ENCODE peak calls at places on chromosome 5, in five cellular contexts. R is IMR-90, G is A549, C is GM12878, Z is SK-N-SH. T is an unnamed sample.

GRCh38 chr5:103582364-103582763 is 19.8 kb upstream of the NUDT12 start:
- DNase-seq in R (peak), G (no peak), Z (peak), C (peak), T (peak)

GRCh38 chr5:176319827-176320554 is 41.6 kb downstream of the KIAA1191 start:
- DNase-seq in Z (no peak), R (peak), G (peak), C (no peak), T (no peak)

GRCh38 chr5:122170630-122171029 is 41.3 kb downstream of the ZNF474 start:
- DNase-seq in G (no peak), R (peak), C (no peak), Z (no peak), T (no peak)

GRCh38 chr5:14714706-14715105 is 50.2 kb downstream of the OTULIN start:
- DNase-seq in Z (no peak), R (no peak), G (no peak), C (no peak), T (no peak)

GRCh38 chr5:133824661-133825254 is 143.7 kb downstream of the C5orf15 start:
- DNase-seq in Z (no peak), G (no peak), R (no peak), C (peak), T (peak)

GRCh38 chr5:126973193-126973592 is 57.2 kb downstream of the MARCHF3 start:
- DNase-seq in C (no peak), G (no peak), Z (no peak), R (no peak), T (no peak)

GRCh38 chr5:166980666-166981065 is 1310.8 kb upstream of the WWC1 start:
- DNase-seq in C (no peak), R (no peak), G (no peak), Z (no peak), T (no peak)

GRCh38 chr5:172106511-172107356 is 81.3 kb downstream of the STK10 start:
- DNase-seq in Z (peak), C (peak), R (no peak), G (peak), T (peak)

GRCh38 chr5:13536921-13537320 is 407.6 kb downstream of the DNAH5 start:
- DNase-seq in Z (no peak), R (peak), G (no peak), C (no peak), T (no peak)

GRCh38 chr5:88480766-88481499 is 212.3 kb upstream of the TMEM161B start:
- DNase-seq in G (no peak), Z (no peak), R (no peak), C (no peak), T (no peak)

GRCh38 chr5:128353416-128354107 is 184.5 kb downstream of the FBN2 start:
- DNase-seq in R (no peak), C (no peak), G (no peak), Z (no peak), T (no peak)

GRCh38 chr5:179115845-179116524 is 55.8 kb downstream of the ZNF354C start:
- DNase-seq in R (no peak), G (no peak), Z (no peak), C (no peak), T (no peak)

GRCh38 chr5:157558089-157558595 is 17.4 kb downstream of the ADAM19 start:
- DNase-seq in G (no peak), C (no peak), R (peak), Z (no peak), T (no peak)

GRCh38 chr5:160287378-160288051 is 24.8 kb downstream of the CCNJL start:
- DNase-seq in G (no peak), Z (peak), R (no peak), C (no peak), T (no peak)

GRCh38 chr5:114361724-114362196 is at the start of gene KCNN2:
- DNase-seq in C (peak), R (peak), Z (peak), G (peak), T (no peak)

GRCh38 chr5:65061250-65061973 is 292.7 kb downstream of the CWC27 start:
- DNase-seq in C (peak), Z (peak), R (no peak), G (no peak), T (no peak)

DNA sequence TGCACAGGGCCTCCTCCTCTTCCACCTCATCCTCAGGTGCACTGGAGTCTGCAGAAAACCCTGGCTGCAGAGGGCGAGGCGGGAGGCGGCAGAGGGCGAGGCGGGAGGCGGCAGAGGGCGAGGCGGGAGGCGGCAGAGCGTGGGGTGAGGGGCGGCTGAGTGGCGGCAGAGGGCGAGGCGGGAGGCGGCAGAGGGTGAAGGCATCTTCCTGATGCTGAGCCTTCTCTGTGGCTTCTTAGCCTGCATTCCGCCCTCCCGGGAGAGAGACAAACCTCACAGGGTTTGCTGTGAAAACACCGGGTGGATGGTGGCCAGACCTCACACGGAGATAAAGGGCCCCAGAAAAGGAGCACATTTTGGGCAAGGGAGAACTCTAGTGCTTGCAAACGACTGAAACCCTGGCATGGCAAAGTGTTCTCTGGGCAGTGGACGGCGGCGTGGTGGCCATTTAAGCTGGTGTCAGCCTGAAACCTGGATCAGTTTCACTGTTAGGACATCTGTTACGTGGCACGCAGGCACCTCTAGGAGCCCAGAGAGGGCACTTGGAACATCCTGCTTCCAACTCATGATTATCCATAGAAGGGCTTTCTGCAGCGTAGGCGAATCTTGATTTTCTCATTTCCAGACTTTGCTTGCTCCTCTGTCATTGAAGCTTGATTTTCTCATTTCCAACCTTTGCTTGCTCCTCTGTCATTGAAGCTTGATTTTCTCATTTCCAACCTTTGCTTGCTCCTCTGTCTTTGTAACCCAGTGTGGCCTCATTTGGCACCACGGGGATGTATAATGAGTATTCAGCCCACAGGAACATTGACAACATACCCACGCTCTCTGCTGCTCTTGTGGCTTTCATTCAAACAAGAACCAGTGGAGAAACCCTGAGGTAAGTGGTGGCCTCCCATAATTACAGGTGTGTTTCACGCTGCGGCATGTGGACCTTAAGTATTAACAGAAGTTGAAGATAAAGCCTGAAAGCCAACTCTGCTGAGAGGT is 16.3 kb upstream of the PLEKHG4B start:
- DNase-seq in C (no peak), R (no peak), G (no peak), Z (no peak), T (no peak)
- TF ChIP-seq RCOR1 in C (no peak), R (no peak), G (no peak), Z (no peak), T (no peak)

GRCh38 chr5:18037718-18038117 is 403.5 kb downstream of the TAF11L14 start:
- DNase-seq in C (no peak), G (no peak), R (no peak), Z (no peak), T (no peak)
- TF ChIP-seq RCOR1 in C (no peak), G (no peak), R (no peak), Z (no peak), T (no peak)

DNA sequence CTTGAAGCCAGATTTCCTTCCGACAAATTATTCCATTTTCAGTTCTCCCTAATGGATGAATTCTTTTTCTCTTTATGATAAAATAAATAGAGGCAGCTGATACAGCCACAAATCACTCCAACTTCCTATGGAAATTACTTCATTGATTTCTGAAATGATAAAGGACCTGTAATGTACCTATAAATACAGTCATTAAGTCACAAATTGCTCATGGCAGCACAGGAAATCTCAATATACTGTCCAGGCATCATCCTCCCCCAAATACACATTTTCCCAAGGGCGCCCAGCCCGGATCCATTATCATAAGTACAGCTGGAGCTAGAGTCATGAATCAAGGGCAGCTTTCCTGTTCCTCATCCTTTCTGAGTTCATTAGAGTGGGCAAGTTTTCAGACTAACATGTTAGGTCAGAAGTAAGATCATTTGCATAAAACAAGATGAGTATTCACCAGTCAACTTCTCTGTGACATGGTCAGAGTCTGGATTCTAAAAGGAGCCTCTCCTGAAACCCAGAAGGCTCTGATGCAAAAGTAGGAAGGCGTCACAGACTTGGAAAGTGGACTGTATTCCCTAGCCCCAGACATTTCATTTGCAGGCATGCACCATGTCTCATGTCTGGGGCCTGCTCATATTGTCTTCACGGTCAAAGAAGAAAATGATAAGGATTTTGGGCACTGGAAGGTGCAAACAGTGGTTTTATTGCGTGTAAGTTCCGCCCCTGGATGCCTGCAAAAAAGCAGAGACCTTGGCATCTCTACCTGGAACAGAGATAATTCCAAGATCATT is 383.2 kb downstream of the PLK2 start:
- DNase-seq in C (no peak), G (no peak), R (no peak), Z (peak), T (no peak)
- TF ChIP-seq RCOR1 in C (no peak), G (no peak), R (no peak), Z (no peak), T (no peak)

DNA sequence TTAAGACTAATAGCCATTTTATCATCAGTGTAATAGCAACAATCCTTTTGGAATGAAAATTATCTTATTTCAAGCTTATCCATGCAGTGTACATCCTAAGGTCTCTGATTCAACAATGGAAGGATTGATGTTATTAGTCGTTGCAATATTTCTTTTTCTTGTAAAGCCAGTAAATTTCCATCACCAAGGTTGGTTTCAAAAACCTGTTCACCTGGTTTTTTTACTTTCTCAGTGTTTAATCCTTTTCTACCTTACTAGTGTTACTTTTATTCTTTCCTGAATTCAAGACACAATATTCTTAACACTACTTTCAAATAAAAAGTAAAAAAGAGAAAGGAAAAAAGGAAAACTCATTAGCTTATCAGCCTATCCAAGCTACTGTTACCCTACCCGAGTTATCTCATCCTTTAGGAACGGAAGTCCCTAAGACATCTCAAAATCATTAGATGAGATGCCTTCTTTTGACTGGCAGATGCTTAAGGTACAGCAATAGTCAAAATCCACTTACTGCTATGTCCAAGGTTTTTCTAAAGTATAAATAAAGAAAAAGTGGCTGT is 5.4 kb downstream of the ZFR start:
- DNase-seq in G (no peak), Z (no peak), C (no peak), R (no peak), T (no peak)
- TF ChIP-seq RCOR1 in G (no peak), Z (no peak), C (no peak), R (no peak), T (no peak)

GRCh38 chr5:95857185-95857945 is 34.8 kb upstream of the GLRX start:
- DNase-seq in R (peak), Z (no peak), G (no peak), C (no peak), T (peak)

GRCh38 chr5:95856501-95856981 is 34.0 kb upstream of the GLRX start:
- DNase-seq in Z (no peak), R (no peak), C (no peak), G (no peak), T (no peak)

GRCh38 chr5:95858661-95859326 is 36.3 kb upstream of the GLRX start:
- DNase-seq in R (peak), G (peak), C (peak), Z (peak), T (peak)

GRCh38 chr5:95859327-95860060 is 37.0 kb upstream of the GLRX start:
- DNase-seq in R (no peak), C (no peak), Z (no peak), G (no peak), T (no peak)

DNA sequence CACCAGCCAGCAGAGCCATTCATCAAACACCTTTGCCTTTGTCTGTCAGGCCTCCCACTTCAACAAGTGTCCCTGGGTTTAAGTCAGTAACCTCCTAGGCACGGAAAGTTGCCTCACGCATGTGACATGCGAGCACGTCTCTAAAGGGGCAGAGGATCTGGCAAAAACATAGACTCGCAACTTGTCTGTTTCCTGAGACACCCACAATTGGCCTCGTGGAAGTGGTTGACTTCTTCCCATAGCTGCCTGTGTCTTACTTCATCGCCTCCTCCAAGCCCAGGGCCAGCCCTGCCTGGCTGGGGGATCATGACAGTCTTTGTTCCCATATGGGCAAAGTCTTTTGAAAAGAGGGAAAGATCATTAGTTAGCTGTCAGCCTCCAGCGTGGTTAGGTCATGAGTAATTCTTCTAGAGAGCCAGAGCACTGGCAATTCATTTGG is 35.5 kb upstream of the GLRX start:
- DNase-seq in Z (no peak), G (no peak), C (no peak), R (peak), T (no peak)
- TF ChIP-seq RCOR1 in Z (no peak), G (no peak), C (no peak), R (no peak), T (no peak)

GRCh38 chr5:9156282-9156681 is 389.6 kb downstream of the SEMA5A start:
- DNase-seq in C (no peak), G (no peak), Z (peak), R (peak), T (no peak)
- TF ChIP-seq RCOR1 in C (no peak), G (no peak), Z (no peak), R (no peak), T (no peak)

GRCh38 chr5:144203750-144204596 is 33.3 kb downstream of the KCTD16 start:
- DNase-seq in R (peak), C (no peak), Z (peak), G (no peak), T (peak)
- TF ChIP-seq RCOR1 in R (no peak), C (no peak), Z (peak), G (no peak), T (no peak)